ENCODE peak calls at places on chromosomes 4 and X, in seven cellular contexts. Y is left ventricle myocardium superior; J is HT1080; A is lower leg skin; F is activated CD4-positive, alpha-beta T cell treated with anti-CD3 and anti-CD28 coated beads, Interleukin-2, amount 10 ng/mL, durations not matched to agents 7 days and 5 days; Q is CD8-positive, alpha-beta memory T cell; R is HFF-Myc. I is an unnamed sample.

GRCh38 chr4:78057600-78058560 is 757 bp downstream of the FRAS1 start:
- DNase-seq in Y (peak; percentile 61), J (peak; percentile 29), A (peak; percentile 30), F (peak; percentile 13), Q (peak; percentile 17), R (peak; percentile 12), I (peak; percentile 43)

GRCh38 chrX:40503094-40503493 is 77.7 kb upstream of the ATP6AP2 start:
- DNase-seq in Y (no peak), J (no peak), A (no peak), F (no peak), Q (no peak), R (no peak), I (no peak)

GRCh38 chr4:78704981-78705757 is 71.0 kb upstream of the BMP2K start:
- DNase-seq in Y (no peak), J (peak; percentile 67), A (no peak), F (no peak), Q (no peak), R (peak; percentile 19), I (peak; percentile 63)

GRCh38 chr4:184420881-184421416 is 53.4 kb downstream of the IRF2 start:
- DNase-seq in Y (no peak), J (no peak), A (no peak), F (no peak), Q (no peak), R (no peak), I (no peak)

GRCh38 chrX:49066690-49067089 is 7.1 kb downstream of the PRAF2 start:
- DNase-seq in Y (no peak), J (no peak), A (no peak), F (no peak), Q (no peak), R (no peak), I (no peak)

GRCh38 chr4:124974163-124974562 is 261.6 kb upstream of the ANKRD50 start:
- DNase-seq in Y (no peak), J (no peak), A (no peak), F (no peak), Q (no peak), R (no peak), I (peak; percentile 32)

GRCh38 chr4:84482564-84483563 is 16.2 kb downstream of the NKX6-1 start:
- DNase-seq in Y (peak; percentile 40), J (no peak), A (no peak), F (no peak), Q (no peak), R (no peak), I (no peak)

GRCh38 chrX:614136-614535 is 16.5 kb upstream of the SHOX start:
- DNase-seq in Y (no peak), J (no peak), A (no peak), F (no peak), Q (no peak), R (no peak), I (no peak)

GRCh38 chrX:10900585-10901289 is 210.4 kb upstream of the HCCS start:
- DNase-seq in Y (no peak), J (peak; percentile 52), A (no peak), F (no peak), Q (no peak), R (no peak), I (peak; percentile 62)

GRCh38 chrX:153546386-153546785 is 28.9 kb downstream of the ATP2B3 start:
- DNase-seq in Y (no peak), J (no peak), A (no peak), F (no peak), Q (no peak), R (no peak), I (no peak)

GRCh38 chr4:152385551-152385950 is 150.3 kb downstream of the FBXW7 start:
- DNase-seq in Y (no peak), J (peak; percentile 13), A (no peak), F (no peak), Q (no peak), R (no peak), I (peak; percentile 41)

GRCh38 chrX:100995469-100995868 is 26.0 kb downstream of the ARL13A start:
- DNase-seq in Y (no peak), J (peak; percentile 84), A (no peak), F (no peak), Q (no peak), R (peak; percentile 44), I (peak; percentile 90)

I was measured in ELR.